ENCODE peak calls at places on chromosomes 2 and 18, in four cellular contexts. A, X, Z and C are unnamed samples.

GRCh38 chr2:54901224-54901986 is 148.8 kb downstream of the RTN4 start:
- DNase-seq in Z (no peak), X (no peak), A (no peak), C (no peak)

GRCh38 chr2:46142546-46143329 is 154.5 kb upstream of the EPAS1 start:
- DNase-seq in A (no peak), Z (no peak), X (no peak), C (no peak)

GRCh38 chr18:57943723-57944122 is 100.3 kb upstream of the NEDD4L start:
- DNase-seq in A (no peak), X (no peak), Z (no peak), C (no peak)

GRCh38 chr2:100425107-100425506 is 7.6 kb upstream of the CHST10 start:
- DNase-seq in A (no peak), Z (no peak), X (no peak), C (no peak)

GRCh38 chr2:22450831-22451230 is 934.1 kb upstream of the KLHL29 start:
- DNase-seq in Z (no peak), A (no peak), X (no peak), C (no peak)

GRCh38 chr2:166344286-166345113 is 31.2 kb downstream of the SCN9A start:
- DNase-seq in X (no peak), Z (peak; percentile 70), A (no peak), C (no peak)

GRCh38 chr2:49069829-49070228 is 84.5 kb downstream of the FSHR start:
- DNase-seq in A (no peak), Z (no peak), X (no peak), C (no peak)

GRCh38 chr18:40437517-40437916 is 1517.5 kb upstream of the PIK3C3 start:
- DNase-seq in X (no peak), A (no peak), Z (no peak), C (no peak)

GRCh38 chr2:12824771-12825363 is 108.1 kb downstream of the TRIB2 start:
- DNase-seq in Z (no peak), A (no peak), X (no peak), C (no peak)

GRCh38 chr18:56565596-56566355 is 72.6 kb downstream of the TXNL1 start:
- DNase-seq in A (no peak), X (no peak), Z (peak; percentile 47), C (no peak)

GRCh38 chr18:58135170-58135569 is 91.1 kb downstream of the NEDD4L start:
- DNase-seq in Z (peak; percentile 32), X (peak; percentile 52), A (no peak), C (no peak)

GRCh38 chr2:71891719-71892118 is 255.9 kb downstream of the CYP26B1 start:
- DNase-seq in Z (no peak), X (no peak), A (no peak), C (no peak)

GRCh38 chr2:233688341-233688740 is 4.3 kb upstream of the UGT1A6 start:
- DNase-seq in X (no peak), Z (no peak), A (no peak), C (no peak)

GRCh38 chr2:200604571-200605255 is 18.9 kb downstream of the AOX1 start:
- DNase-seq in Z (no peak), A (no peak), X (no peak), C (no peak)

GRCh38 chr2:200600549-200601212 is 14.9 kb downstream of the AOX1 start:
- DNase-seq in X (no peak), A (no peak), Z (no peak), C (no peak)

GRCh38 chr2:200608341-200609026 is 22.7 kb downstream of the AOX1 start:
- DNase-seq in A (no peak), Z (no peak), X (no peak), C (no peak)

GRCh38 chr2:200602584-200602983 is 16.8 kb downstream of the AOX1 start:
- DNase-seq in A (no peak), X (no peak), Z (no peak), C (no peak)

GRCh38 chr2:200603972-200604371 is 18.2 kb downstream of the AOX1 start:
- DNase-seq in Z (peak; percentile 90), A (no peak), X (no peak), C (no peak)
- TF ChIP-seq CBX5 in Z (no peak), A (no peak), X (no peak), C (no peak)

DNA sequence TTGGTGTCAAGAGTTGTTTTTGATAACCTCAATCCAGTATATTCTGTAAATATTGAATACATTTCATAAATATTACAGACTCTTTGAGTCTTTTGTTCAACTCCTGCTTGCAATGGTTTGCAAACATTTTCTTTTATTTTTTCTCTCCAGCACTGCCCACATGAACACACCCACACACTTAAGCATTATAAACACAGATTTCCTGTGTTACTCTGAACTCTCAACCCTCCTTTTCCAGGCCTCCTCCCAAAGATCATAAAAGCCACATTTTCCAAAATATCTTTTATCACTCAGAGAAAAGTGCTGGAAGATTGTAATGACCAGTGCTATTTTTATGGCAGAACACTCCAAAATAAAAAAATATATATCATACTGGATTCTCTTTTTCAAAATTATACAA is 20.5 kb downstream of the ARHGAP25 start:
- DNase-seq in X (no peak), A (no peak), Z (no peak), C (no peak)
- H3K4me2 ChIP-seq in X (no peak overlapping the region), A (no peak overlapping the region), Z (no peak overlapping the region), C (no peak overlapping the region)

GRCh38 chr2:239646184-239646583 is 245.4 kb upstream of the HDAC4 start:
- DNase-seq in Z (no peak), X (no peak), A (no peak), C (no peak)

GRCh38 chr2:239647037-239647436 is 246.2 kb upstream of the HDAC4 start:
- DNase-seq in A (no peak), X (no peak), Z (no peak), C (no peak)

GRCh38 chr2:239640676-239641580 is 240.1 kb upstream of the HDAC4 start:
- DNase-seq in X (no peak), Z (no peak), A (no peak), C (no peak)

GRCh38 chr2:239642406-239643004 is 241.7 kb upstream of the HDAC4 start:
- DNase-seq in Z (no peak), X (no peak), A (no peak), C (no peak)

GRCh38 chr2:239644016-239644415 is 243.2 kb upstream of the HDAC4 start:
- DNase-seq in Z (peak; percentile 32), A (no peak), X (no peak), C (no peak)
- TF ChIP-seq CBX5 in Z (no peak), A (no peak), X (no peak), C (no peak)

DNA sequence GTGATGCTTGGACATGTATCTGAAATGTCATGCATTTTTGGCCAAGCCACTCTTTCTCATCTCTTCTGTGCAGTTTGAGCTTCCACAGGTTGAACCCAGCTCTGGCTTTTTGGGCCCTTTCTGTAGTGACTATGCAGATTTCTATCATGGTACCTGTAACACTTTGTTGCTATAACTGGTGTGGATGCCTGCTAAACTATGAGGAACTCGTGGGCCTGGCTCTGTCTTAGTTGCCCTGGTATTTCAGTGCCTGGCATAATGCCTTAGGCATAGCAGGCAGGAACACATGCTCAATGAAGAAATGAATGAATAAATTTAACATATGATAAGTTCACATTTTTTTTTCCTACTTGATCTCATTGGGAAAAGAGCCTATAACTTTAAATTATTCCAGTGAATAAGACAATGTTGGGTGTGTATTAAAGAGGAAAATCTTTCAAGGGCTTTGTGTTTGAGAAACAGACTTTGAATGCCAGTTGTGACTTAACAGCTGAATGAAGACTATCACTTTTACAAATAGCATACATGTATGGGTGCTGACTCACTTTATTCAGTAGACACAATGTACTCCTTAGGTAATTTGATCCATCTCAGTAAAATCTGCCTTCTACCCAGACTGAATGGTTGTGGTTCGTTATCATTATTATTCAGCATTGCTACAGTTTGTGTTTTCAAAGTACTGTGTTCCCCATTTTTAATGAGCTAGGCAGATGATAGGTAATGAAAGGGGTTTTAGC is 86.4 kb upstream of the MAP4K3 start:
- DNase-seq in A (no peak), X (no peak), Z (peak; percentile 42), C (no peak)
- H3K4me2 ChIP-seq in A (peak overlapping the region; percentile 28), X (no peak overlapping the region), Z (no peak overlapping the region), C (no peak overlapping the region)

GRCh38 chr2:25342372-25343186 is 854 bp upstream of the DNMT3A start:
- DNase-seq in A (peak; percentile 88), X (no peak), Z (peak; percentile 78), C (peak; percentile 93)

GRCh38 chr2:25340340-25340886 is 1.3 kb downstream of the DNMT3A start:
- DNase-seq in Z (no peak), A (peak; percentile 64), X (no peak), C (no peak)

GRCh38 chr2:25339791-25340339 is 1.9 kb downstream of the DNMT3A start:
- DNase-seq in A (no peak), X (no peak), Z (peak; percentile 46), C (no peak)

GRCh38 chr2:25341753-25342371 is at the start of gene DNMT3A:
- DNase-seq in Z (no peak), X (no peak), A (peak; percentile 74), C (no peak)

DNA sequence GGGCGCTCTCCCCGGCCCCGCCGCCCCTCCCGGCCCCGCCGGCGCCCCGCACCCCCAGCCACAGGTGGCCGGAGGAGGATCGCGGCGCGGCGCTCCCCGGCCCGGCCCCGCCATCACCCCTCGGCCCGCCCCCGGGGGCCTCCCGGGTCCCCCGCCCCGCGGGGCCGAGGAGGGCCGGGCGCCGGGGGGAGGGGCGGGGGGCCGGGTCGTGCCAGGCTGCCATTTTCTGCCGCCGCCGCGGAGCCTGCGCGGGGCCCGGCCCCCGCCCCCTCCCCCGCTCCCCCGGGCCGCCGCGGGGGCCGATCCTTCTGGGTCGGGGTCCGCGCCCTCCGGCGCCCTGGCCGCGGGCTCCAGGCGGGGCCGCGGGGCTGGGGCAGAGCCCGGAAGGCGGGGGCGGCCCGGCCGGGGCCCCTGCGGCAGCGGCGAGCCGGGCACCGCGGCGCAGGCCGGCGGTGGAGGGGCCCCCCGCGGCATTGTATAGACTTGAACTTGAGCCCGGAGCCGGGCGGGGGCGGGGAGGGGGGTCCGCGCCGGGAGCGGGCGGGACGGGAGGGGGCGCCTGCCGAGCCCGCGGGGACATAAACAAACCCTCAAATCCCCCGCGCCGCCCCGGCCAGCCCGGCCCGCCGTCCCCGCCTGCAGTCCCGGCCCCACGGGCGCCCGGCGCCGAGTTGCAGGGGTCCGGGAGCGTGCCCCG is 546 bp downstream of the DNMT3A start:
- DNase-seq in Z (no peak), X (no peak), A (peak; percentile 65), C (no peak)
- TF ChIP-seq CBX5 in Z (no peak), X (no peak), A (no peak), C (no peak)

DNA sequence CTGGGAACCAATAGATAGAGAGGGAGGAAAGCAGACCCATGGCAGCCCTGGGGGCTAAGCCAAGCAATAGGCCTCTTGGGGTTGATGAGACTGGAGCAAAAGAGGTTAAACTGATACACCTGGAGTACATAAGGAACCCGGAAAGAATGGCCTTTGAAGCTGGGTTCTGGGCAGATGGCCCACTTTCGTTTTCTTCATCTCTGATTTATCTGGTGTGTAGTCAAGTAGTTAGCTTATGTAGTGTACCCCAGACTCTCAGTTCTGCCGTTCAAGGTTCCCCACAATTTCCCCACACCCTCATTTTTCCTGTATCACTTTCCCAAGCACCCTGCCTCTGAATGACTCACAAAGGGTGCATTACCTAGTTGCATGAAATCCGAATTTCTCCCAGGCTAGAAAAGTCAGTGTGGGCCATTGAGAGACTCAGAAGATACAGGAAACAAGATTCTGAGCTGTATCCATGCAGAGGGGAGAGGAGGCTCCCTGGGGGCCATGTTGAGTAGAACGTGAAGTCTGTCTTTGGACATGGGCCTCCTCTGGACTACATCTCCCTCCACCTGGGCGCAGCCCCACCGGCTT is 235.0 kb downstream of the LOXHD1 start:
- DNase-seq in Z (no peak), X (no peak), A (no peak), C (no peak)
- H3K4me2 ChIP-seq in Z (no peak overlapping the region), X (no peak overlapping the region), A (peak overlapping the region; percentile 49), C (no peak overlapping the region)

GRCh38 chr2:79792097-79792496 is 279.2 kb downstream of the CTNNA2 start:
- DNase-seq in Z (no peak), X (no peak), A (no peak), C (no peak)
- TF ChIP-seq CBX5 in Z (no peak), X (no peak), A (no peak), C (no peak)